ENCODE peak calls at places on chromosomes 16 and 17, in four cellular contexts. J, T, F and N are unnamed samples.

GRCh38 chr17:75024686-75025397 is 12.4 kb downstream of the MRPL58 start:
- DNase-seq in J (no peak), T (no peak), F (no peak), N (no peak)

GRCh38 chr17:1484586-1485310 is 7.7 kb downstream of the MYO1C start:
- DNase-seq in J (no peak), T (no peak), F (peak), N (no peak)

GRCh38 chr17:50219939-50220465 is 18.6 kb upstream of the COL1A1 start:
- DNase-seq in J (no peak), T (no peak), F (no peak), N (no peak)

GRCh38 chr17:63701477-63702222 is 1.7 kb upstream of the LIMD2 start:
- DNase-seq in J (no peak), T (no peak), F (no peak), N (no peak)

GRCh38 chr16:66292241-66292935 is 74.1 kb upstream of the CDH5 start:
- DNase-seq in J (no peak), T (no peak), F (no peak), N (no peak)

GRCh38 chr17:31534223-31534888 is 142.9 kb downstream of the RAB11FIP4 start:
- DNase-seq in J (no peak), T (peak), F (no peak), N (no peak)

GRCh38 chr17:34859652-34860051 is 101.6 kb downstream of the CCT6B start:
- DNase-seq in J (no peak), T (no peak), F (no peak), N (no peak)

GRCh38 chr17:3557768-3558583 is at the start of gene TRPV3:
- DNase-seq in J (no peak), T (peak), F (peak), N (no peak)

GRCh38 chr17:48022906-48023305 is 14.7 kb downstream of the COPZ2 start:
- DNase-seq in J (no peak), T (no peak), F (no peak), N (no peak)

GRCh38 chr17:74957935-74958549 is 14.5 kb downstream of the HID1 start:
- DNase-seq in J (no peak), T (peak), F (peak), N (no peak)

GRCh38 chr17:77753691-77754265 is 204.7 kb upstream of the TNRC6C start:
- DNase-seq in J (no peak), T (no peak), F (no peak), N (no peak)

GRCh38 chr17:41689497-41690299 is 1.0 kb downstream of the EIF1 start:
- DNase-seq in J (no peak), T (peak), F (peak), N (no peak)

GRCh38 chr17:38918129-38918913 is 7.1 kb upstream of the LASP1NB start:
- DNase-seq in J (peak), T (no peak), F (no peak), N (no peak)

GRCh38 chr17:81120695-81121621 is 44.3 kb upstream of the PVALEF start:
- DNase-seq in J (no peak), T (no peak), F (no peak), N (no peak)

GRCh38 chr16:54928421-54929089 is 2.1 kb upstream of the IRX5 start:
- DNase-seq in J (no peak), T (peak), F (peak), N (no peak)

GRCh38 chr17:16407911-16408588 is 7.3 kb upstream of the TRPV2 start:
- DNase-seq in J (no peak), T (peak), F (peak), N (no peak)

GRCh38 chr16:58485184-58485887 is 14.6 kb upstream of the NDRG4 start:
- DNase-seq in J (peak), T (no peak), F (no peak), N (no peak)

GRCh38 chr16:78292726-78293380 is 193.4 kb downstream of the WWOX start:
- DNase-seq in J (no peak), T (peak), F (peak), N (no peak)

GRCh38 chr17:27496501-27496943 is 40.3 kb downstream of the KSR1 start:
- DNase-seq in J (no peak), T (no peak), F (peak), N (no peak)

GRCh38 chr17:77505460-77505769 is 364.6 kb downstream of the SEC14L1 start:
- DNase-seq in J (peak), T (no peak), F (no peak), N (no peak)

GRCh38 chr16:1308036-1308976 is 1.1 kb upstream of the UBE2I start:
- DNase-seq in J (no peak), T (peak), F (no peak), N (no peak)

GRCh38 chr17:75832164-75832651 is 12.0 kb downstream of the UNC13D start:
- DNase-seq in J (no peak), T (peak), F (peak), N (no peak)

GRCh38 chr16:28873543-28874201 is 4.6 kb upstream of the ATP2A1 start:
- DNase-seq in J (no peak), T (peak), F (no peak), N (no peak)

GRCh38 chr16:59859606-59860402 is 1125.7 kb upstream of the GOT2 start:
- DNase-seq in J (no peak), T (peak), F (no peak), N (peak)

GRCh38 chr17:80337195-80337895 is 76.7 kb downstream of the RNF213 start:
- DNase-seq in J (peak), T (no peak), F (no peak), N (no peak)

GRCh38 chr17:3913531-3914318 is 2.5 kb downstream of the P2RX1 start:
- DNase-seq in J (no peak), T (peak), F (peak), N (no peak)